ENCODE peak calls at places on chromosome 18, in eight cellular contexts. T is fibroblast of lung; K is BE2C; G is Caco-2; L is left lung; N is cardiac muscle cell; X is Peyer's patch; Y is CD8-positive, alpha-beta T cell. U is an unnamed sample. For H3K4me1, the result is how much of the 10 kb centered on the place peaks cover.

GRCh38 chr18:24266124-24266523 is 127.3 kb downstream of the CABYR start:
- DNase-seq in G (no peak), Y (no peak), L (no peak), T (no peak), K (no peak), X (no peak), N (no peak), U (no peak)

GRCh38 chr18:41126541-41127235 is 828.3 kb upstream of the PIK3C3 start:
- DNase-seq in L (no peak), G (no peak), T (peak), N (peak), Y (no peak), K (no peak), X (no peak), U (no peak)

GRCh38 chr18:1999387-1999786 is 571.9 kb downstream of the METTL4 start:
- DNase-seq in T (no peak), Y (no peak), K (no peak), N (no peak), G (no peak), L (no peak), X (no peak), U (no peak)

GRCh38 chr18:69469444-69469919 is 68.8 kb downstream of the DOK6 start:
- DNase-seq in X (no peak), G (no peak), N (peak), K (peak), Y (no peak), L (no peak), T (no peak), U (no peak)

GRCh38 chr18:9944805-9945204 is 31.0 kb downstream of the VAPA start:
- DNase-seq in Y (no peak), X (no peak), L (no peak), T (no peak), N (no peak), K (no peak), G (no peak), U (no peak)

GRCh38 chr18:8503287-8503686 is 106.0 kb upstream of the RAB12 start:
- DNase-seq in K (no peak), X (no peak), Y (no peak), T (no peak), N (no peak), L (no peak), G (no peak), U (no peak)

GRCh38 chr18:2325308-2325849 is 245.9 kb downstream of the METTL4 start:
- DNase-seq in Y (no peak), G (peak), X (no peak), K (no peak), T (peak), L (no peak), N (peak), U (no peak)

GRCh38 chr18:79524181-79525078 is 128.7 kb downstream of the NFATC1 start:
- DNase-seq in K (no peak), G (no peak), N (no peak), L (peak), X (peak), T (no peak), Y (peak), U (no peak)

GRCh38 chr18:73258375-73259087 is 390.7 kb upstream of the NETO1 start:
- DNase-seq in Y (no peak), X (no peak), G (no peak), L (no peak), T (no peak), N (no peak), K (peak), U (no peak)

GRCh38 chr18:7945882-7946281 is 378.8 kb downstream of the PTPRM start:
- DNase-seq in T (peak), G (no peak), X (no peak), K (no peak), L (no peak), N (peak), Y (no peak), U (no peak)

GRCh38 chr18:68721681-68722583 is 7.0 kb upstream of the TMX3 start:
- DNase-seq in L (no peak), N (peak), K (no peak), X (no peak), Y (no peak), T (peak), G (no peak), U (no peak)

GRCh38 chr18:79856119-79857080 is 58.7 kb downstream of the KCNG2 start:
- DNase-seq in X (peak), L (no peak), G (no peak), T (peak), Y (peak), K (no peak), N (peak), U (no peak)

GRCh38 chr18:5868218-5868904 is 27.0 kb downstream of the TMEM200C start:
- DNase-seq in G (peak), Y (no peak), X (no peak), T (peak), K (peak), L (peak), N (peak), U (peak)

GRCh38 chr18:75563150-75563549 is 135.6 kb upstream of the SMIM21 start:
- DNase-seq in T (no peak), Y (no peak), N (no peak), G (no peak), X (no peak), L (no peak), K (no peak), U (no peak)

GRCh38 chr18:60978338-60978737 is 354.9 kb upstream of the CDH20 start:
- DNase-seq in N (peak), G (no peak), Y (no peak), L (no peak), T (peak), X (no peak), K (no peak), U (no peak)

GRCh38 chr18:46167971-46168370 is 63.8 kb downstream of the HAUS1 start:
- DNase-seq in Y (peak), L (no peak), G (no peak), T (no peak), N (no peak), X (peak), K (peak), U (no peak)

GRCh38 chr18:31555971-31556747 is 35.5 kb upstream of the TTR start:
- DNase-seq in K (peak), Y (no peak), N (peak), X (no peak), L (no peak), G (no peak), T (peak), U (peak)

GRCh38 chr18:68387246-68387645 is 327.7 kb downstream of the TMX3 start:
- DNase-seq in T (no peak), G (no peak), Y (no peak), N (no peak), K (no peak), X (no peak), L (no peak), U (no peak)

GRCh38 chr18:69949538-69949936 is 1.9 kb upstream of the CD226 start:
- DNase-seq in L (no peak), G (no peak), T (no peak), Y (no peak), K (no peak), X (no peak), N (no peak), U (no peak)

GRCh38 chr18:7512326-7512725 is 54.8 kb upstream of the PTPRM start:
- DNase-seq in X (no peak), K (no peak), N (no peak), L (no peak), T (no peak), G (no peak), Y (no peak), U (peak)

GRCh38 chr18:46353460-46353859 is 249.3 kb downstream of the HAUS1 start:
- DNase-seq in T (no peak), L (no peak), N (no peak), X (no peak), Y (no peak), G (no peak), K (no peak), U (no peak)

GRCh38 chr18:58911766-58912165 is 47.1 kb downstream of the ZNF532 start:
- DNase-seq in K (no peak), Y (no peak), G (no peak), T (no peak), X (no peak), N (peak), L (no peak), U (no peak)

GRCh38 chr18:7766383-7766782 is 199.3 kb downstream of the PTPRM start:
- DNase-seq in K (peak), T (no peak), G (no peak), X (no peak), L (no peak), Y (no peak), N (no peak), U (no peak)

GRCh38 chr18:3447035-3447894 is 2.7 kb upstream of the TGIF1 start:
- DNase-seq in T (peak), N (peak), Y (no peak), L (peak), K (no peak), G (no peak), X (peak), U (no peak)

GRCh38 chr18:9918016-9918680 is 4.3 kb downstream of the VAPA start:
- DNase-seq in X (no peak), N (peak), K (no peak), L (no peak), T (no peak), G (no peak), Y (no peak), U (no peak)

GRCh38 chr18:69031571-69032451 is 233.9 kb downstream of the CCDC102B start:
- DNase-seq in T (no peak), Y (no peak), L (no peak), G (no peak), K (no peak), N (no peak), X (no peak), U (no peak)

GRCh38 chr18:11676867-11677266 is 12.2 kb upstream of the GNAL start:
- DNase-seq in G (no peak), K (no peak), T (no peak), L (no peak), Y (no peak), N (peak), X (no peak), U (no peak)

GRCh38 chr18:8805552-8805951 is 100.2 kb downstream of the MTCL1 start:
- DNase-seq in K (no peak), Y (no peak), T (no peak), X (no peak), N (peak), L (no peak), G (no peak), U (no peak)

GRCh38 chr18:45686892-45687611 is 36.9 kb upstream of the SLC14A1 start:
- DNase-seq in K (no peak), X (peak), T (no peak), N (peak), G (no peak), L (no peak), Y (peak), U (no peak)

GRCh38 chr18:61988100-61988499 is 95.3 kb upstream of the RNF152 start:
- DNase-seq in G (no peak), N (peak), T (peak), Y (no peak), K (no peak), X (no peak), L (no peak), U (no peak)

GRCh38 chr18:63267990-63268721 is 51.4 kb downstream of the BCL2 start:
- DNase-seq in T (no peak), G (no peak), L (no peak), N (peak), X (no peak), K (no peak), Y (no peak), U (no peak)

GRCh38 chr18:63273170-63273925 is 46.2 kb downstream of the BCL2 start:
- DNase-seq in T (no peak), G (no peak), L (no peak), X (peak), N (no peak), Y (no peak), K (peak), U (no peak)

GRCh38 chr18:63266888-63267790 is 52.4 kb downstream of the BCL2 start:
- DNase-seq in Y (no peak), N (no peak), G (no peak), T (no peak), X (no peak), L (no peak), K (no peak), U (no peak)

GRCh38 chr18:63272638-63273037 is 46.9 kb downstream of the BCL2 start:
- DNase-seq in N (no peak), K (no peak), T (no peak), X (no peak), Y (no peak), G (no peak), L (no peak), U (no peak)

DNA sequence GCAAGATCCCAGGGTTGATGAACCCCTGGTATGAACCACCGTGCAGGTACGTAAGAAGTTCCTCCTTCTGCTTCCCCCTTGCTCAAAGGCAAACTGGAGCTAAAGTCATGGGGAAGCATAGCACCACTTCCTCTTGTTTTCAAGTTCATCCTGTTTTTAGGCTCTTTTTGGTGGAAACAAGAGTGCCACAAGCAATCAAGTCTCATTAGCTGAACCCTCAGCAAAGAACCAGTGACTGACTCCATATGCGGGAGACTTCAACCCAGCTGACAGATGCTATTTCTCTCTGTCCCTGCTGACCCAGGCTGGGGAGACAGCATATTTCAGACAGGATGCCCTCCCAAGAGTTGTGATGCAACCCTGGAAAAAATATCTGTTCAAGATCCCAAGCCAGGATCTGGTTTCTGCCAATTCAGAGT is 47.7 kb downstream of the BCL2 start:
- DNase-seq in Y (no peak), X (no peak), K (peak), G (no peak), N (peak), L (no peak), T (no peak), U (no peak)
- H3K4me1 ChIP-seq in Y (half or more), X (under half), K (under half), G (under half), N (under half), L (under half), T (under half), U (under half)

DNA sequence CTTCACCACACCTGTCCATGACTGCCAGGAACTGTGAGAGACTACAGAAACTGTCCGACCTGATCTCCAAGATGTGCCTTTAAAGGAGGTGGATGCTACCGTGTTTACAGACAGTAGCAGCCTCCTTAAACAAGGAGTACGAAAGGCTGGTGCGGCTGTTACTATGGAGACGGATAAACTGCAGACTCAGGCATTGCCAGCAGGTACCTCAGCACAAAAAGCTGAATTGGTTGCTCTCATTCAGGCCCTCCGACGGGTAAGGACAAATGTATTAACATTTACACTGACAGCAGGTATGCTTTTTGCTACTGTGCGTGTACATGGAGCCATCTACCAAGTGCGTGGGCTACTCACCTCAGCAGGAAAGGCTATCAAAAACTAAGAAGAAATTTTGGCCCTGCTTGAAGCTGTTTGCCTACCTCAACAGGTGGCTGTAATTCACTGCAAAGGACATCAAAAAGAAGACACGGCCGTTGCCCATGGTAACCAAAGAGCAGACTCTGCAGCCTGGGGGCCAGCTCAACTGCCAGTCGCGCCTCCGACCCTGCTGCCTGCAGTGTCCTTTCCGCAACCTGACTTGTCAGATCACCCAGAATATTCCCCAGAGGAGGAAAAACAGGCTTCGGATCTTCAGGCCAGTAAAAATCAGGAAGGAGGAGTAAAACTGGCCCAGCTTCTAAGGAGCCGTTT is 30.9 kb downstream of the SKA1 start:
- DNase-seq in L (no peak), X (no peak), T (no peak), G (no peak), Y (no peak), K (no peak), N (no peak), U (peak)
- H3K4me1 ChIP-seq in L (under half), X (under half), T (under half), G (under half), Y (under half), K (under half), N (under half), U (under half)

GRCh38 chr18:25284861-25285574 is 66.9 kb downstream of the ZNF521 start:
- DNase-seq in Y (no peak), L (no peak), N (peak), T (peak), K (no peak), X (no peak), G (no peak), U (no peak)

GRCh38 chr18:25282922-25283703 is 68.9 kb downstream of the ZNF521 start:
- DNase-seq in Y (no peak), G (no peak), N (no peak), L (no peak), T (no peak), K (no peak), X (no peak), U (no peak)

GRCh38 chr18:25284278-25284677 is 67.7 kb downstream of the ZNF521 start:
- DNase-seq in Y (no peak), T (no peak), X (no peak), L (no peak), K (no peak), N (no peak), G (no peak), U (no peak)

GRCh38 chr18:25282282-25282681 is 69.7 kb downstream of the ZNF521 start:
- DNase-seq in L (no peak), N (no peak), K (no peak), Y (no peak), X (no peak), T (no peak), G (no peak), U (no peak)

GRCh38 chr18:25283769-25284168 is 68.2 kb downstream of the ZNF521 start:
- DNase-seq in L (no peak), N (no peak), K (no peak), G (no peak), X (no peak), Y (no peak), T (no peak), U (no peak)
- H3K4me1 ChIP-seq in L (under half), N (half or more), K (under half), G (under half), X (under half), Y (under half), T (under half), U (under half)

GRCh38 chr18:55351220-55351619 is 236.8 kb downstream of the TCF4 start:
- DNase-seq in L (no peak), X (no peak), N (no peak), Y (no peak), T (no peak), G (no peak), K (no peak), U (no peak)
- H3K4me1 ChIP-seq in L (under half), X (under half), N (under half), Y (under half), T (under half), G (under half), K (under half), U (under half)

DNA sequence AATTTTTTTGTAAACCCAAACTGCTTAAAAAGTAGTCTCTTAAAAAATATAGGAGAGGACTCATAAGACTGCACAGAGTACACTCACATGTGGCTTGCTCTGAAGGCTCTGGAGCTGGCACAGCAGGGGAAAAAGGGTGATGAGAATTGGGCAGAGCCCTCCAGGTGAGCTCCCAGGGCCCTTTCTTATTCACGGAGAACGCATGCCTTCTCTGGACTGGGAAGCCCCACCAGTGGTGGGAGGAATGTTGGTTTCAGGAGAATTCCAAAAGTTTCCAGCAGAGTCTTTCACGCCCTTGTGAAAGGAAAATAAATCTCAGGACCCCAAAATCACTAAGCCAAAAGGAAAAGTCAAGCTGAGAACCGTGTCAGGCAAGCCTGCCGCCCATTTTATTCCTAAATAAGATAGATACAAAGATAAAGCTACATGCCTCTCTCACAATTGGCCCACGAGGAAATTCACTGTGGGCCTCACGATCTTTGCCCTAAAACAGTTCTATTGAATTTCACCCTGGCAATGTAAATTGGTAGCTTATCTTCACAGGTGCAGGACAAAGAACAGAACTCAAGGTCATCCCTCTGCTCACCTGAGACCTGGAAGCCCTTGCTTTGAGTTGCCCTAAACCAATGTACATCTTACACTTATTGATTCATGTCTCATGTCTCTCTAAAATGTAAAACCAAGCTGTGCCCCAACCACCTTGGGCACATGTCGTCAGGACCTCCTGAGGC is 15.5 kb upstream of the MC5R start:
- DNase-seq in K (no peak), N (no peak), G (no peak), L (no peak), T (no peak), X (no peak), Y (no peak), U (no peak)
- H3K4me1 ChIP-seq in K (under half), N (under half), G (under half), L (under half), T (under half), X (under half), Y (under half), U (under half)